ENCODE peak calls at places on chromosomes 16 and 17, in seven cellular contexts. B is HFFc6, K is omental fat pad, I is lower lobe of right lung, Y is cardiac fibroblast, V is mesothelial cell of epicardium, U is bronchial epithelial cell. R is an unnamed sample.

GRCh38 chr17:12592941-12593340 is 72.7 kb upstream of the MYOCD start:
- DNase-seq in B (no peak), K (no peak), I (no peak), Y (no peak), V (no peak), U (peak), R (no peak)

GRCh38 chr17:17784599-17785264 is 52.1 kb downstream of the SREBF1 start:
- DNase-seq in B (no peak), K (no peak), I (no peak), Y (no peak), V (no peak), U (no peak), R (no peak)

GRCh38 chr16:66440970-66441369 is 13.9 kb downstream of the BEAN1 start:
- DNase-seq in B (no peak), K (no peak), I (no peak), Y (no peak), V (no peak), U (no peak), R (no peak)

GRCh38 chr16:31215287-31216115 is 1.4 kb downstream of the PYDC1 start:
- DNase-seq in B (peak), K (no peak), I (peak), Y (peak), V (peak), U (peak), R (peak)

GRCh38 chr17:2214887-2215615 is 88.5 kb downstream of the SMG6 start:
- DNase-seq in B (peak), K (no peak), I (no peak), Y (peak), V (no peak), U (no peak), R (no peak)

GRCh38 chr16:51674615-51675014 is 523.5 kb upstream of the SALL1 start:
- DNase-seq in B (no peak), K (no peak), I (no peak), Y (no peak), V (no peak), U (no peak), R (no peak)

GRCh38 chr16:81882559-81882958 is 103.5 kb downstream of the PLCG2 start:
- DNase-seq in B (no peak), K (no peak), I (no peak), Y (no peak), V (no peak), U (no peak), R (no peak)

GRCh38 chr16:48076455-48077012 is 79.3 kb downstream of the ABCC12 start:
- DNase-seq in B (peak), K (no peak), I (no peak), Y (peak), V (no peak), U (peak), R (no peak)

GRCh38 chr17:81741594-81742452 is 29.7 kb downstream of the SLC25A10 start:
- DNase-seq in B (no peak), K (no peak), I (peak), Y (no peak), V (no peak), U (no peak), R (no peak)

GRCh38 chr17:75844530-75845057 is 390 bp upstream of the UNC13D start:
- DNase-seq in B (no peak), K (no peak), I (peak), Y (no peak), V (no peak), U (peak), R (no peak)

GRCh38 chr16:77877712-77878111 is 89.3 kb downstream of the VAT1L start:
- DNase-seq in B (no peak), K (no peak), I (no peak), Y (peak), V (no peak), U (peak), R (no peak)

GRCh38 chr16:31333686-31334649 is 21.0 kb upstream of the ITGAX start:
- DNase-seq in B (peak), K (no peak), I (no peak), Y (peak), V (no peak), U (peak), R (peak)

GRCh38 chr17:39213852-39214251 is 11.9 kb downstream of the STAC2 start:
- DNase-seq in B (no peak), K (no peak), I (peak), Y (peak), V (no peak), U (peak), R (no peak)

GRCh38 chr17:57585341-57586098 is 159.6 kb downstream of the CCDC182 start:
- DNase-seq in B (no peak), K (no peak), I (no peak), Y (no peak), V (no peak), U (no peak), R (no peak)

GRCh38 chr17:78233678-78234077 is 2.2 kb downstream of the TMEM235 start:
- DNase-seq in B (no peak), K (no peak), I (no peak), Y (no peak), V (no peak), U (no peak), R (no peak)

GRCh38 chr17:76529224-76529642 is 8.3 kb downstream of the CYGB start:
- DNase-seq in B (peak), K (no peak), I (peak), Y (peak), V (no peak), U (peak), R (no peak)

GRCh38 chr17:48113201-48113676 is 5.7 kb downstream of the SNX11 start:
- DNase-seq in B (no peak), K (no peak), I (peak), Y (peak), V (no peak), U (no peak), R (peak)

GRCh38 chr17:62760059-62760887 is 47.8 kb downstream of the MARCHF10 start:
- DNase-seq in B (peak), K (no peak), I (no peak), Y (peak), V (no peak), U (peak), R (no peak)

GRCh38 chr16:55730115-55730514 is 74.3 kb downstream of the SLC6A2 start:
- DNase-seq in B (no peak), K (no peak), I (no peak), Y (no peak), V (no peak), U (no peak), R (no peak)

GRCh38 chr17:80760501-80760900 is 215.9 kb downstream of the RPTOR start:
- DNase-seq in B (no peak), K (no peak), I (peak), Y (no peak), V (no peak), U (peak), R (no peak)

GRCh38 chr17:35089846-35090193 is 26.3 kb upstream of the RFFL start:
- DNase-seq in B (peak), K (no peak), I (peak), Y (peak), V (no peak), U (peak), R (no peak)

GRCh38 chr17:51046527-51047384 is 73.9 kb downstream of the SPAG9 start:
- DNase-seq in B (peak), K (peak), I (no peak), Y (peak), V (peak), U (peak), R (no peak)

GRCh38 chr16:81018496-81018895 is 11.5 kb downstream of the CENPN start:
- DNase-seq in B (no peak), K (no peak), I (no peak), Y (no peak), V (no peak), U (no peak), R (no peak)

GRCh38 chr17:57256708-57257112 is 387 bp downstream of the MSI2 start:
- DNase-seq in B (no peak), K (no peak), I (peak), Y (peak), V (no peak), U (no peak), R (no peak)

GRCh38 chr17:73316919-73317505 is 5.2 kb upstream of the CDC42EP4 start:
- DNase-seq in B (no peak), K (no peak), I (no peak), Y (peak), V (no peak), U (no peak), R (no peak)

GRCh38 chr17:339193-340061 is 13.2 kb downstream of the RPH3AL start:
- DNase-seq in B (no peak), K (no peak), I (no peak), Y (no peak), V (no peak), U (no peak), R (no peak)

GRCh38 chr16:59148312-59148711 is 414.2 kb upstream of the GOT2 start:
- DNase-seq in B (peak), K (no peak), I (no peak), Y (no peak), V (no peak), U (no peak), R (no peak)

GRCh38 chr16:50848755-50849514 is 107.0 kb downstream of the CYLD start:
- DNase-seq in B (no peak), K (no peak), I (no peak), Y (no peak), V (no peak), U (no peak), R (no peak)

GRCh38 chr16:66569827-66570405 is 3.7 kb downstream of the CMTM1 start:
- DNase-seq in B (no peak), K (no peak), I (no peak), Y (peak), V (no peak), U (peak), R (no peak)

GRCh38 chr17:63305857-63306256 is 140.2 kb downstream of the CYB561 start:
- DNase-seq in B (no peak), K (no peak), I (no peak), Y (no peak), V (no peak), U (no peak), R (no peak)

GRCh38 chr17:9837551-9838471 is 12.1 kb downstream of the GLP2R start:
- DNase-seq in B (peak), K (peak), I (no peak), Y (peak), V (no peak), U (peak), R (no peak)

GRCh38 chr17:29195465-29196081 is 15.4 kb upstream of the MYO18A start:
- DNase-seq in B (peak), K (no peak), I (peak), Y (no peak), V (no peak), U (peak), R (peak)

GRCh38 chr17:74746922-74747321 is 1.5 kb upstream of the NHERF1 start:
- DNase-seq in B (no peak), K (no peak), I (peak), Y (no peak), V (no peak), U (no peak), R (no peak)

GRCh38 chr17:279776-280175 is 72.8 kb downstream of the RPH3AL start:
- DNase-seq in B (no peak), K (no peak), I (no peak), Y (no peak), V (peak), U (no peak), R (no peak)

GRCh38 chr17:75776399-75777242 is 8.0 kb upstream of the UNK start:
- DNase-seq in B (no peak), K (no peak), I (no peak), Y (peak), V (no peak), U (peak), R (no peak)

GRCh38 chr16:66933776-66934137 is 445 bp downstream of the CIAO2B start:
- DNase-seq in B (no peak), K (no peak), I (no peak), Y (peak), V (no peak), U (peak), R (peak)

GRCh38 chr17:65181237-65182061 is 44.3 kb downstream of the RGS9 start:
- DNase-seq in B (peak), K (no peak), I (no peak), Y (no peak), V (no peak), U (no peak), R (peak)

GRCh38 chr17:60077672-60078519 is 825 bp downstream of the HEATR6 start:
- DNase-seq in B (no peak), K (no peak), I (no peak), Y (peak), V (no peak), U (peak), R (peak)

GRCh38 chr17:14061666-14062560 is 7.4 kb upstream of the COX10 start:
- DNase-seq in B (peak), K (no peak), I (no peak), Y (peak), V (no peak), U (peak), R (no peak)
- TF ChIP-seq CTCF in B (peak), K (no peak), I (no peak), Y (peak), V (no peak), U (peak), R (no peak)

DNA sequence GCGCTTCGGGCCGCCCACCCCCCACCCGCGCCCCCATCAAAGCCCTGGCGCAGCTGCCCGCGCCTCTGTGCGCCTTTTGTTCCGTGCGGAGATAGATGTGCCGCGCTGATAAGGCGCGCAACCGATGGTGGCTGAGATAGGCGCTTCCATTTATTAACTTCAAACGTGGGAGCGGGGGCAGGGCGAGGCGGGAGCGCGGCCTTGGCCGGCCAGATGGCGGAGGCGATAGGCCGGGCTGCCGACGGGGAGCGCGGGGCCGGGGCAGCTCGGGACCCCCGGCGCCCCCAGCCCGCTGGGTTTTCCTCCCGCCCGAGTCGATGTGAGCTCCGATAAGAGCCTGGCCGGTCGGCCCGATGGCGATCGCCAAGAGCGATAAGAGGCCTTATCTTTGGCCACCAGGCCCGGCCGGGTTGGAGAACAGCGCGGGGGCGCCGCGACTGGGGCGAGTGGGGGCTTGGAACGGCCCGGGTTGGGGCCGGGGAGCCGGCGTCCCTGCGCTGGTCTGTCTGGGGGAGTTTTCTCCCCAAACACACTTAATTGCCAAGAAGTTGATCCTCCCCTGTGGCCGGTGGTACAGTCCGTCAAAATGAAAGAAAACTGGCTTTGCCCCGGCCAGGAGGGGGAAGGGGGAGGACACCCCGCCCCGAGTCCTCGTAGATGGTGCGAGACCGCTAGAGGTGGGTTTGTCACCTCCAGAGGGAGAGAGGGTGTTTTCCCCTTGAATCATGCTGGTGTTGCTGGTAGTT is 2.7 kb downstream of the ZFPM1 start:
- DNase-seq in B (no peak), K (no peak), I (no peak), Y (peak), V (peak), U (peak), R (peak)
- TF ChIP-seq CTCF in B (no peak), K (no peak), I (no peak), Y (no peak), V (no peak), U (no peak), R (no peak)

GRCh38 chr16:10077861-10078260 is 104.4 kb downstream of the GRIN2A start:
- DNase-seq in B (no peak), K (no peak), I (no peak), Y (no peak), V (no peak), U (no peak), R (no peak)

GRCh38 chr16:10080031-10080772 is 102.0 kb downstream of the GRIN2A start:
- DNase-seq in B (peak), K (no peak), I (no peak), Y (peak), V (no peak), U (peak), R (no peak)

GRCh38 chr16:10081201-10081940 is 100.9 kb downstream of the GRIN2A start:
- DNase-seq in B (no peak), K (no peak), I (no peak), Y (no peak), V (no peak), U (no peak), R (no peak)

GRCh38 chr16:10076037-10076436 is 106.2 kb downstream of the GRIN2A start:
- DNase-seq in B (no peak), K (no peak), I (no peak), Y (no peak), V (no peak), U (no peak), R (no peak)

DNA sequence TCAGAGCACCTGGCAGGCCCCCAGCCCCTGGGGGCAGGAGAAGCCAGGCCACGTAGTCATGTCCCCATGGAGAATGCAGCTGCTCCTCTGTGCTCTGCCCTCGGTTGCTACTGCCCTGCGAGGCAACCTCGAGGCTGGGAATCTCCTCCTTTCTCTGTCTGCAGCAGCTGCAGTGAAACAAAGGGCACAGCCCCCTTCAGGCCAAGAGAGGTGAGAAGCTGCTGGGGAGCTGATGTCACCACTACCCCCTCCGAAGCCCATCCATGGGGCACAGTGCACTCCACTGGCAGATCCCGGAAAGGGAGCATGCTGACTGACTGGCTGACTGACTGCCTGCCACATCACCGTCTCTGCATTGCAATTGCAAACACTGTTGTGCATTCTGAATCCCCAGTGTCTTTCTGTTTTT is 103.7 kb downstream of the GRIN2A start:
- DNase-seq in B (no peak), K (no peak), I (no peak), Y (no peak), V (no peak), U (no peak), R (no peak)
- TF ChIP-seq CTCF in B (peak), K (no peak), I (no peak), Y (no peak), V (no peak), U (no peak), R (no peak)

DNA sequence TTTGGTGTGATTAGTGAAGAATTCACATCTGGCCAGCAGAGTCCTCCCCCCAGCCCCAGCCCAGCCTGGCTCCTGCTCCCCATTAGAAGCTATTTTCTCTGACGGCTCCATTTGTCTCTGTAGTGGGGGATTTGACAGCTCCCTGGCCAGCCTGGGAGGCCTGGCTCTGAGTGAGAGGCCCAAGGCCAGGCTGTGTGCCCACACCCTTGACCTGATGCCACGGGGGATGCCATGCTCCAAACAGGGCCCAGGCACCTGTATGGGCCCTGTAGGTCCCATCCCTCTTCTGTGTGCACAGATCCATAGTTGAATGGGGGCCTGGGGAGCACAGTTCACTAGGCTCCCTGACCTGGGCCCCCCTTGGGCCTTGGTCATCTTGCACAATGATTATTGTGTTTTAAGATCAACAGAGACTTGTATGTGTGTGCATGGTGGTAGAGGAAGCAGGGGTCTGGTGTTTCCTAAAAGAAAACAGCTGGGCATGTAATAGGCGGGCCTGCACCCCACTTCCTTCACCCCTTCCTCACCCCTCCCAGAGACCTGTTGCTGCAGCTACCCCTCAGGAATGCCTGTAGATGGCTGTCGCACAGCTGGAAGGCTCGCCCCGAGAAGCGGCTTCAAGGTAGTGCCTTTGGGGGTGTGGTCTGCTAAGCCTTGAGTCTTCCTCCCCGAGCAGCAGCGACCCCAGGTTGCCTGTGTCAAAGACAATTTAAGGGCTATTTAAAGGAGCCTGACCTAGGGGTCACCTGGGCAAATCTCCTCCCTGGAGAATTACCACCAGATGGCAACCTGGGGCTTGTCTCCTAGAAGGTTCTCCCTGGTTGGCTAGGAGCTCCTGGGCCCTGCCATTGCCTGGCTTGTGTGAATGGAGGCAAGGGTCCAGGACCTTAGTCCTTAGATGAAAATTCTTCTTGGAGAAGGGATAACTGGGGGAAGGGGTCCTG is 51.0 kb upstream of the TAC4 start:
- DNase-seq in B (peak), K (no peak), I (no peak), Y (peak), V (no peak), U (peak), R (no peak)
- TF ChIP-seq CTCF in B (peak), K (no peak), I (no peak), Y (no peak), V (no peak), U (peak), R (no peak)

GRCh38 chr17:21377821-21378396 is 1.8 kb downstream of the KCNJ12 start:
- DNase-seq in B (no peak), K (no peak), I (no peak), Y (no peak), V (no peak), U (no peak), R (no peak)
- TF ChIP-seq CTCF in B (no peak), K (no peak), I (no peak), Y (no peak), V (no peak), U (no peak), R (no peak)

GRCh38 chr17:45016823-45017222 is 34.6 kb downstream of the DCAKD start:
- DNase-seq in B (no peak), K (no peak), I (no peak), Y (no peak), V (no peak), U (peak), R (no peak)
- TF ChIP-seq CTCF in B (peak), K (no peak), I (no peak), Y (peak), V (no peak), U (peak), R (no peak)

DNA sequence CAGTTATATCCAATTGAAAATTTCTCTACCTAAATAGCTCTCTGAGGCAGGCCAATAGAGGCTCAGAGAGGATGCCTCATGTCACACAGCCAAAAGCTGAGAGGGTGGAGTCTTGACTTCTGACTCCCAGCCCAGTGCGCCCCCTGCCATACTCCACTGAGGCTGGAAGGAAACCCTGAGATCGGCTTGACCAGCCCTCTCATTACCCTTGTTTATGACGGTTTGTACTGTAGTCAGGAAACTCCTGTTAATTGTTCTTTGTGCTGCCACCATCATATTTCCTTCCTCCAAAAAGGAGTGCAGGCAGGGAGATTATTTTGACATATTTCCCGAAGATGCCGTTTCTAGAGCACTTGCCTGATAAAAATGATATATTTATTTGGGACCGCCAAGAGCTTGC is 107.9 kb downstream of the AIPL1 start:
- DNase-seq in B (no peak), K (no peak), I (no peak), Y (no peak), V (no peak), U (no peak), R (no peak)
- TF ChIP-seq CTCF in B (no peak), K (no peak), I (peak), Y (no peak), V (no peak), U (no peak), R (no peak)